ENCODE peak calls at places on chromosomes 11 and 22, in four cellular contexts. Y is heart left ventricle, X is cardiac muscle cell, S is mesenchymal stem cell. N is an unnamed sample.

GRCh38 chr11:112525844-112526590 is 265.4 kb upstream of the PLET1 start:
- DNase-seq in S (peak; percentile 27), Y (no peak), X (no peak), N (no peak)

GRCh38 chr22:47406180-47406723 is 643.8 kb downstream of the TBC1D22A start:
- DNase-seq in X (no peak), S (no peak), Y (no peak), N (no peak)

GRCh38 chr11:62542750-62543567 is 3.6 kb downstream of the AHNAK start:
- DNase-seq in S (peak; percentile 77), Y (peak; percentile 89), X (peak; percentile 82), N (peak; percentile 90)

GRCh38 chr22:23149743-23150238 is 4.5 kb downstream of the RAB36 start:
- DNase-seq in X (no peak), Y (no peak), S (no peak), N (no peak)

GRCh38 chr11:19952101-19952605 is 208.1 kb downstream of the DBX1 start:
- DNase-seq in X (no peak), Y (no peak), S (no peak), N (no peak)

GRCh38 chr11:116130122-116130521 is 625.9 kb upstream of the CADM1 start:
- DNase-seq in S (no peak), X (no peak), Y (no peak), N (no peak)

GRCh38 chr11:27795955-27796861 is 96.0 kb upstream of the BDNF start:
- DNase-seq in S (peak; percentile 27), Y (peak; percentile 15), X (no peak), N (no peak)

GRCh38 chr11:1163911-1164735 is 6.4 kb downstream of the MUC5AC start:
- DNase-seq in S (no peak), X (no peak), Y (no peak), N (no peak)

GRCh38 chr11:57491371-57492061 is 24.0 kb downstream of the SLC43A1 start:
- DNase-seq in S (no peak), X (peak; percentile 46), Y (no peak), N (no peak)

GRCh38 chr11:61454520-61454919 is 24.6 kb downstream of the SDHAF2 start:
- DNase-seq in S (no peak), X (no peak), Y (no peak), N (no peak)

GRCh38 chr11:74371269-74372039 is 26.8 kb downstream of the PGM2L1 start:
- DNase-seq in X (peak; percentile 21), S (peak; percentile 79), Y (no peak), N (no peak)

GRCh38 chr22:50599816-50600454 is 658 bp upstream of the MAPK8IP2 start:
- DNase-seq in X (peak; percentile 46), Y (no peak), S (peak; percentile 43), N (no peak)

GRCh38 chr22:43592470-43592869 is 180.7 kb downstream of the MPPED1 start:
- DNase-seq in X (peak; percentile 3), S (no peak), Y (no peak), N (no peak)

GRCh38 chr11:28529540-28530410 is 421.6 kb downstream of the METTL15 start:
- DNase-seq in S (peak; percentile 75), Y (no peak), X (peak; percentile 81), N (no peak)

GRCh38 chr22:24973867-24974266 is 21.4 kb downstream of the KIAA1671 start:
- DNase-seq in S (no peak), Y (no peak), X (no peak), N (no peak)

GRCh38 chr11:100562102-100562501 is 125.0 kb upstream of the ARHGAP42 start:
- DNase-seq in Y (peak; percentile 11), X (peak; percentile 86), S (peak; percentile 78), N (no peak)

GRCh38 chr22:19848298-19849224 is 6.1 kb downstream of the GNB1L start:
- DNase-seq in S (peak; percentile 45), Y (no peak), X (no peak), N (peak; percentile 44)

GRCh38 chr11:8838248-8838647 is 72.7 kb upstream of the AKIP1 start:
- DNase-seq in X (peak; percentile 94), Y (no peak), S (peak; percentile 95), N (no peak)

GRCh38 chr11:118434123-118434552 is 2.2 kb upstream of the KMT2A start:
- DNase-seq in Y (no peak), S (no peak), X (peak; percentile 48), N (no peak)

GRCh38 chr11:134395002-134395401 is 17.0 kb downstream of the B3GAT1 start:
- DNase-seq in X (no peak), Y (no peak), S (no peak), N (no peak)

GRCh38 chr22:25403752-25404471 is 160.6 kb upstream of the GRK3 start:
- DNase-seq in S (peak; percentile 57), Y (no peak), X (no peak), N (no peak)

GRCh38 chr11:10605941-10606381 is 37.5 kb upstream of the LYVE1 start:
- DNase-seq in X (peak; percentile 87), S (peak; percentile 82), Y (peak; percentile 51), N (peak; percentile 76)

GRCh38 chr11:76026862-76027261 is 179.4 kb downstream of the WNT11 start:
- DNase-seq in Y (no peak), S (no peak), X (no peak), N (no peak)

GRCh38 chr22:42180349-42180842 is 49.8 kb upstream of the CYP2D6 start:
- DNase-seq in X (no peak), Y (no peak), S (no peak), N (peak; percentile 62)

GRCh38 chr11:36234825-36235224 is 54.4 kb downstream of the COMMD9 start:
- DNase-seq in S (no peak), Y (no peak), X (no peak), N (no peak)

GRCh38 chr11:19913236-19913892 is 200.7 kb downstream of the NAV2 start:
- DNase-seq in S (no peak), X (peak; percentile 55), Y (no peak), N (no peak)

GRCh38 chr11:112655386-112655785 is 305.8 kb upstream of the NCAM1 start:
- DNase-seq in X (peak; percentile 81), Y (peak; percentile 81), S (peak; percentile 18), N (peak; percentile 80)

GRCh38 chr11:1530686-1531256 is 41.3 kb downstream of the DUSP8 start:
- DNase-seq in S (no peak), Y (no peak), X (no peak), N (no peak)

GRCh38 chr11:11324090-11324489 is 29.0 kb downstream of the CSNK2A3 start:
- DNase-seq in Y (no peak), X (no peak), S (no peak), N (no peak)

GRCh38 chr11:61331636-61332035 is 1.3 kb downstream of the DDB1 start:
- DNase-seq in Y (no peak), S (no peak), X (no peak), N (no peak)

GRCh38 chr22:25057013-25057881 is 104.7 kb downstream of the KIAA1671 start:
- DNase-seq in S (peak; percentile 45), X (peak; percentile 49), Y (peak; percentile 46), N (peak; percentile 72)

GRCh38 chr22:31151872-31152271 is 8.1 kb upstream of the RNF185 start:
- DNase-seq in Y (no peak), S (no peak), X (no peak), N (no peak)
- H3K9me3 ChIP-seq in Y (no peaks in the 10 kb centered on the region), S (no peaks in the 10 kb centered on the region), X (no peaks in the 10 kb centered on the region), N (no peaks in the 10 kb centered on the region)

DNA sequence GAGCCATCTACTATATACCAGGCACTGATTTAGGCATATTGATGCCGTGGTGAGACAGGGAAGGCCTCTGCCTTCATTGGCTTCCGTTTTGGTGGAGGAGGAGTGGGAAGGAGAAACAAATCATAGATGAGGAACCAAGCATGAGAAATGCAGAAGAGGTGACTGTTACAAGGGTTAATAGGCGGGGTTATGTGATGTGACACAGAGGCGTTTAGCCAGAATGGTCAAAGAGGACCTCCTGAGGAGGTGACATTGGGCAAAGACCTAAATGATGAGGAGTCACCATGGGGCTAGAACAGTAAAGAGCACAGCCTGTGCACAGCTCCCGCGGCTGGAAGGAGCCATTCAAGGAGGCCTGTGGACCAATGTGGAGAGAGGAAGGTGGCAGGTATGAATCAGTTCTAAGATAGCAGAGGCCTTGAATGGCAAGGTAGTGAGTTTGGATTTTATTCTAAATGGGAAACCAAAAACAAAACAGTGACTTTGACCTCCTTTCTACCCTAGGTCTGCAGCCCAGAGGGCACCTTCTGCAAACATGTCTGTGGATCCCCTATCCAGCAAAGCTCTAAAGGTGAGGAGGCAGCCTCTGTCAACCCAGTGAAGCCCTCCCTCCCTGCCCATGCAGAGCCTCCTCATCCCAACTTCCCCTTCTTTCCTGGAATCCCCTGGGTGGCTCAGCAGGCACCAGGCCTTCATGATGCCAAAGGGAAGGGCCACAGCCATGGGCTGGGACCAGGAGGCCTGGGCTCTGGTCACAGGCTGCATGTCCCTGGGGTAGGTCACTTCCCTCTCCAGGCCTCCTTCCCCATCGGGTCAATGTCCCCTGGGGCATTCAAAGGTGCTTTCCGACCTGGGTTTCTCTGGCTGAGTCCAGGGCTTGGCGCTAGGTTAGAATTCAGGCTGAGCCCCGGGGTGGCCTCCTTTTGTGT is 11.8 kb downstream of the MAFF start:
- DNase-seq in Y (no peak), S (peak; percentile 38), X (no peak), N (no peak)
- H3K4me3 ChIP-seq in Y (peak overlapping the region; percentile 10), S (no peak overlapping the region), X (peak overlapping the region; percentile 34), N (no peak overlapping the region)

DNA sequence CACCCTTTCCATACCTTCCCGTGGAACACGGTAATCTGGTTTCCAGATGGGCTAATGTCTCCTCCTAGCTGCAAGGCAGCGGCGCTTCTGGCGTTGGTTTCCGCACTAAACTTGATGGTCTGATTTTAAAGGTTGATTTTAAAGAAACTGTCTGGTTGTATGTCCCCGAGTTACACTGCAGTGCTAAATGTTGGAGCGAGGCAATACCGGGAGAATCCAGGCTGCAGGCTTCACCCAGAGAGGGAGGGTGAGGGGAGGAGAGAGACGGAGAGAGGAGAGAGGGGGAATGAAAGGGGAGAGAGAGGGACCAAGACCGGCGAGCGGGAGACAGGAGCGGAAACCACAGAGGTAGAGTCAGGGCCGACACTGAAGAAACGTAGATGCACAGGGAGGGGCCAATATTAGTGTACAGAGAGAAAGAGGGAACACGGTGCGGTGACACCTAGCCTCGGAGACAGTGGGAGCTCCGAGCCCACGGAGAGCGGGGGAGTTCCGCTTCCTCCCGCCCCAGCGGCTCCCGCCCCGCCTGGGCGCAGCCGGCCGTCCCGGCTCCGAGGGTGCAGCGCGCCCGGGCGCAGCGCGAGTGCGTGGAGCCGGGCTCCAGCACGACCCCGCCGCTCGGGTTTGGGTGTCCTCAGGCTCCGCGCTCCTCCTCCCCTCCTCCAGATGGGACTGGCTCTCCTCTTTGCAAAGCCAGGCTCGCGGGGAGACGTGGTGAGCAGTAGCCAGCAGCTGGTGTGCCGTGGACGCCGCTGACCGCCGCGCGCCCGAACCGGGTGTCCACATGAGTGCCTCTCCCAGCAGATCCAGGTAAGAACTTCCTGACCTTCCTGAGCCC is 71.9 kb upstream of the GRAMD1B start:
- DNase-seq in Y (peak; percentile 21), X (peak; percentile 27), S (peak; percentile 8), N (no peak)
- H3K27ac ChIP-seq in Y (peak overlapping the region; percentile 83), X (no peak overlapping the region), S (no peak overlapping the region), N (no peak overlapping the region)

GRCh38 chr22:11628651-11629511 is 3899.1 kb upstream of the OR11H1 start:
- DNase-seq in X (no peak), Y (no peak), S (no peak), N (no peak)

GRCh38 chr22:11627798-11628650 is 3900.0 kb upstream of the OR11H1 start:
- DNase-seq in Y (no peak), S (no peak), X (no peak), N (no peak)

GRCh38 chr22:11626422-11626773 is 3901.6 kb upstream of the OR11H1 start:
- DNase-seq in S (no peak), Y (no peak), X (no peak), N (no peak)

GRCh38 chr22:11629661-11630385 is 3898.2 kb upstream of the OR11H1 start:
- DNase-seq in X (no peak), S (no peak), Y (no peak), N (no peak)

DNA sequence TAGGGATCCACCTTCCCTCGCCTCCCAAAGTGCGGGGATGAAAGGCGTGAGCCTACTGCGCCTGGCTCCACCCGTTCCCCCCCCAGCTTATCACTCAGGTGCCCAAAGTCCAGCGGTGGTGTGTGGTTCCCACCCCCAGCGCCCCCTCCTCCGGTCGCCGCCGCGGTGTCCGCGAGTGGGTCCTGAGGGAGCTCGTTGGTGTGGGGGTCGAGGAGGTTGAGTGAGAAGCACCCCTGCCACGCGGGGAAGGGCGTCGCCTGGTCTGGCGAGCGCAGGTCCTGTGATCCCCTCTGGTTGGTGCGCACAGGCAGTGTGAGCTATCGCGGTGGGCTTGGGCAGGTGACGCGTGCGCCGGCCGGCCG is 3900.6 kb upstream of the OR11H1 start:
- DNase-seq in X (no peak), S (no peak), Y (no peak), N (no peak)
- H3K9me3 ChIP-seq in X (peaks cover 23% of the 10 kb centered on the region), S (peaks cover 10% of the 10 kb centered on the region), Y (no peaks in the 10 kb centered on the region), N (no peaks in the 10 kb centered on the region)